ENCODE peak calls at places on chromosomes 1 and 21, in five cellular contexts. One of them, this sample, is unnamed. For H3K4me1 and H3K36me3, the result is how much of the 10 kb centered on the place peaks cover.

GRCh38 chr1:48073773-48074172 is 76.6 kb upstream of the TRABD2B start:
- DNase-seq in heart right ventricle: no peak
- DNase-seq in hepatocyte: no peak
- DNase-seq in suprapubic skin: no peak
- DNase-seq in stomach: no peak
- DNase-seq in this sample: no peak

GRCh38 chr21:21232320-21232719 is 234.1 kb downstream of the NCAM2 start:
- DNase-seq in heart right ventricle: no peak
- DNase-seq in suprapubic skin: no peak
- DNase-seq in hepatocyte: peak
- DNase-seq in stomach: no peak
- DNase-seq in this sample: no peak

GRCh38 chr1:232806071-232806510 is 875 bp downstream of the MAP10 start:
- DNase-seq in hepatocyte: no peak
- DNase-seq in suprapubic skin: no peak
- DNase-seq in heart right ventricle: no peak
- DNase-seq in stomach: no peak
- DNase-seq in this sample: no peak

GRCh38 chr21:37855568-37856391 is 60.5 kb downstream of the KCNJ6 start:
- DNase-seq in stomach: no peak
- DNase-seq in hepatocyte: no peak
- DNase-seq in heart right ventricle: no peak
- DNase-seq in suprapubic skin: no peak
- DNase-seq in this sample: no peak

GRCh38 chr1:218670875-218671274 is 325.7 kb downstream of the TGFB2 start:
- DNase-seq in suprapubic skin: no peak
- DNase-seq in stomach: no peak
- DNase-seq in heart right ventricle: no peak
- DNase-seq in hepatocyte: no peak
- DNase-seq in this sample: no peak

GRCh38 chr1:25620211-25620610 is 3.6 kb downstream of the MAN1C1 start:
- DNase-seq in stomach: no peak
- DNase-seq in suprapubic skin: no peak
- DNase-seq in heart right ventricle: no peak
- DNase-seq in hepatocyte: no peak
- DNase-seq in this sample: no peak

GRCh38 chr1:44701141-44701573 is 26.6 kb downstream of the ARMH1 start:
- DNase-seq in suprapubic skin: no peak
- DNase-seq in stomach: no peak
- DNase-seq in heart right ventricle: no peak
- DNase-seq in hepatocyte: peak
- DNase-seq in this sample: no peak

GRCh38 chr1:54120018-54120697 is 32.6 kb downstream of the CDCP2 start:
- DNase-seq in suprapubic skin: no peak
- DNase-seq in heart right ventricle: no peak
- DNase-seq in hepatocyte: no peak
- DNase-seq in stomach: no peak
- DNase-seq in this sample: no peak

GRCh38 chr1:39876136-39876535 is 7.2 kb downstream of the TRIT1 start:
- DNase-seq in hepatocyte: no peak
- DNase-seq in suprapubic skin: no peak
- DNase-seq in heart right ventricle: no peak
- DNase-seq in stomach: no peak
- DNase-seq in this sample: no peak

GRCh38 chr1:206890125-206890637 is 7.1 kb upstream of the IL24 start:
- DNase-seq in hepatocyte: no peak
- DNase-seq in stomach: no peak
- DNase-seq in heart right ventricle: no peak
- DNase-seq in suprapubic skin: no peak
- DNase-seq in this sample: no peak

GRCh38 chr1:201310986-201311355 is 27.7 kb downstream of the PKP1 start:
- DNase-seq in stomach: no peak
- DNase-seq in hepatocyte: no peak
- DNase-seq in heart right ventricle: peak
- DNase-seq in suprapubic skin: no peak
- DNase-seq in this sample: no peak

GRCh38 chr1:202159534-202160371 is 649 bp downstream of the PTPN7 start:
- DNase-seq in suprapubic skin: no peak
- DNase-seq in heart right ventricle: no peak
- DNase-seq in stomach: no peak
- DNase-seq in hepatocyte: no peak
- DNase-seq in this sample: no peak

GRCh38 chr1:203569490-203570318 is 56.9 kb upstream of the ATP2B4 start:
- DNase-seq in suprapubic skin: no peak
- DNase-seq in stomach: no peak
- DNase-seq in hepatocyte: no peak
- DNase-seq in heart right ventricle: no peak
- DNase-seq in this sample: no peak

GRCh38 chr21:37712204-37712934 is 203.9 kb downstream of the KCNJ6 start:
- DNase-seq in suprapubic skin: no peak
- DNase-seq in heart right ventricle: peak
- DNase-seq in hepatocyte: peak
- DNase-seq in stomach: peak
- DNase-seq in this sample: peak

GRCh38 chr1:240705584-240705983 is 93.6 kb upstream of the GREM2 start:
- DNase-seq in heart right ventricle: no peak
- DNase-seq in suprapubic skin: no peak
- DNase-seq in stomach: no peak
- DNase-seq in hepatocyte: no peak
- DNase-seq in this sample: no peak

GRCh38 chr1:43711049-43711448 is 3.7 kb downstream of the ST3GAL3 start:
- DNase-seq in hepatocyte: no peak
- DNase-seq in stomach: no peak
- DNase-seq in heart right ventricle: no peak
- DNase-seq in suprapubic skin: no peak
- DNase-seq in this sample: no peak

GRCh38 chr1:114756009-114756892 is 1.5 kb downstream of the CSDE1 start:
- DNase-seq in heart right ventricle: no peak
- DNase-seq in hepatocyte: no peak
- DNase-seq in stomach: no peak
- DNase-seq in suprapubic skin: no peak
- DNase-seq in this sample: no peak
- H3K4me1 ChIP-seq in heart right ventricle: half or more
- H3K4me1 ChIP-seq in hepatocyte: under half
- H3K4me1 ChIP-seq in stomach: half or more
- H3K4me1 ChIP-seq in suprapubic skin: half or more
- H3K4me1 ChIP-seq in this sample: half or more

GRCh38 chr1:151970641-151971040 is 23.0 kb downstream of the S100A10 start:
- DNase-seq in heart right ventricle: no peak
- DNase-seq in suprapubic skin: no peak
- DNase-seq in stomach: no peak
- DNase-seq in hepatocyte: no peak
- DNase-seq in this sample: peak
- TF ChIP-seq CTCF in heart right ventricle: no peak
- TF ChIP-seq CTCF in suprapubic skin: no peak
- TF ChIP-seq CTCF in stomach: no peak
- TF ChIP-seq CTCF in hepatocyte: no peak
- TF ChIP-seq CTCF in this sample: no peak

GRCh38 chr21:31706562-31706961 is 25.4 kb downstream of the SCAF4 start:
- DNase-seq in heart right ventricle: no peak
- DNase-seq in hepatocyte: no peak
- DNase-seq in stomach: no peak
- DNase-seq in suprapubic skin: no peak
- DNase-seq in this sample: no peak
- H3K36me3 ChIP-seq in heart right ventricle: under half
- H3K36me3 ChIP-seq in hepatocyte: under half
- H3K36me3 ChIP-seq in stomach: under half
- H3K36me3 ChIP-seq in suprapubic skin: under half
- H3K36me3 ChIP-seq in this sample: under half

GRCh38 chr1:88779880-88780279 is 95.8 kb downstream of the PKN2 start:
- DNase-seq in hepatocyte: no peak
- DNase-seq in suprapubic skin: no peak
- DNase-seq in stomach: no peak
- DNase-seq in heart right ventricle: no peak
- DNase-seq in this sample: no peak
- H3K4me1 ChIP-seq in hepatocyte: under half
- H3K4me1 ChIP-seq in suprapubic skin: under half
- H3K4me1 ChIP-seq in stomach: under half
- H3K4me1 ChIP-seq in heart right ventricle: under half
- H3K4me1 ChIP-seq in this sample: under half

GRCh38 chr1:181909010-181909409 is 152.5 kb downstream of the ZNF648 start:
- DNase-seq in hepatocyte: no peak
- DNase-seq in suprapubic skin: no peak
- DNase-seq in stomach: no peak
- DNase-seq in heart right ventricle: no peak
- DNase-seq in this sample: no peak

GRCh38 chr1:181906631-181907030 is 154.9 kb downstream of the ZNF648 start:
- DNase-seq in hepatocyte: no peak
- DNase-seq in suprapubic skin: no peak
- DNase-seq in heart right ventricle: no peak
- DNase-seq in stomach: no peak
- DNase-seq in this sample: no peak

GRCh38 chr1:181905944-181906597 is 155.4 kb downstream of the ZNF648 start:
- DNase-seq in hepatocyte: no peak
- DNase-seq in stomach: no peak
- DNase-seq in heart right ventricle: no peak
- DNase-seq in suprapubic skin: no peak
- DNase-seq in this sample: no peak

GRCh38 chr1:181911715-181912114 is 149.8 kb downstream of the ZNF648 start:
- DNase-seq in heart right ventricle: no peak
- DNase-seq in suprapubic skin: no peak
- DNase-seq in stomach: no peak
- DNase-seq in hepatocyte: no peak
- DNase-seq in this sample: no peak

DNA sequence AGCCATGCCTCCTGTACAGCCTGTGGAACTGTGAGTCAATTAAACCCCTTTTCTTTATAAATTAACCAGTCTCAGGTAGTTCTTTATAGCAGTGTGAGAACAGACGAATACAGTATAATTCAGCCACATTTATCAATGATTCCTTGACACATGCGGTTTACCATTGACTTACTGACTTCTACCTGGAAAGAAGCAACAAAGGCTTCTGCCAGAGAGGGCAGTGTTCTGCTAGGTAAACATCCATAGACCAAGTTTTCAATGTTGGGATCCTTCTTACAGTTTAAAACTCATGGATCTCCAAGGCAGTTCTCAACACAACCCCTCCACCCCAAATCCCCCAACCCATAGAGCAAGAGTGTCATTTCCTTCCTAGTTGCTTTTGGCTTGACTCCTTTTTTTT is 150.6 kb downstream of the ZNF648 start:
- DNase-seq in hepatocyte: no peak
- DNase-seq in stomach: no peak
- DNase-seq in heart right ventricle: no peak
- DNase-seq in suprapubic skin: no peak
- DNase-seq in this sample: no peak
- TF ChIP-seq CTCF in hepatocyte: peak
- TF ChIP-seq CTCF in stomach: no peak
- TF ChIP-seq CTCF in heart right ventricle: peak
- TF ChIP-seq CTCF in suprapubic skin: no peak
- TF ChIP-seq CTCF in this sample: no peak

GRCh38 chr1:22846453-22846852 is 126.2 kb downstream of the LACTBL1 start:
- DNase-seq in hepatocyte: no peak
- DNase-seq in suprapubic skin: no peak
- DNase-seq in stomach: no peak
- DNase-seq in heart right ventricle: no peak
- DNase-seq in this sample: no peak
- H3K36me3 ChIP-seq in hepatocyte: under half
- H3K36me3 ChIP-seq in suprapubic skin: under half
- H3K36me3 ChIP-seq in stomach: under half
- H3K36me3 ChIP-seq in heart right ventricle: under half
- H3K36me3 ChIP-seq in this sample: under half

GRCh38 chr1:15826810-15827507 is 19.5 kb upstream of the UQCRHL start:
- DNase-seq in stomach: no peak
- DNase-seq in suprapubic skin: no peak
- DNase-seq in hepatocyte: no peak
- DNase-seq in heart right ventricle: no peak
- DNase-seq in this sample: no peak
- H3K4me1 ChIP-seq in stomach: under half
- H3K4me1 ChIP-seq in suprapubic skin: under half
- H3K4me1 ChIP-seq in hepatocyte: under half
- H3K4me1 ChIP-seq in heart right ventricle: under half
- H3K4me1 ChIP-seq in this sample: under half

GRCh38 chr1:181583598-181583997 is 100.3 kb downstream of the CACNA1E start:
- DNase-seq in stomach: peak
- DNase-seq in hepatocyte: peak
- DNase-seq in heart right ventricle: no peak
- DNase-seq in suprapubic skin: no peak
- DNase-seq in this sample: no peak
- TF ChIP-seq CTCF in stomach: no peak
- TF ChIP-seq CTCF in hepatocyte: peak
- TF ChIP-seq CTCF in heart right ventricle: peak
- TF ChIP-seq CTCF in suprapubic skin: no peak
- TF ChIP-seq CTCF in this sample: no peak

GRCh38 chr21:46110499-46111192 is 12.7 kb downstream of the COL6A2 start:
- DNase-seq in stomach: peak
- DNase-seq in suprapubic skin: peak
- DNase-seq in heart right ventricle: peak
- DNase-seq in hepatocyte: peak
- DNase-seq in this sample: peak
- H3K36me3 ChIP-seq in stomach: under half
- H3K36me3 ChIP-seq in suprapubic skin: under half
- H3K36me3 ChIP-seq in heart right ventricle: half or more
- H3K36me3 ChIP-seq in hepatocyte: under half
- H3K36me3 ChIP-seq in this sample: under half